ENCODE peak calls at places on chromosomes 3 and 15, in four cellular contexts. B is GM12878, K is HepG2, E is K562. N is an unnamed sample.

GRCh38 chr3:99962703-99963102 is 145.0 kb downstream of the CMSS1 start:
- DNase-seq in B (no peak), E (no peak), K (no peak), N (no peak)

GRCh38 chr15:89654847-89655805 is at the start of gene KIF7:
- DNase-seq in K (peak; percentile 32), B (no peak), E (peak; percentile 42), N (no peak)

GRCh38 chr3:4774531-4774930 is 204.7 kb upstream of the BHLHE40 start:
- DNase-seq in B (no peak), K (no peak), E (no peak), N (no peak)

GRCh38 chr15:57505949-57506391 is 85.7 kb upstream of the MYZAP start:
- DNase-seq in B (no peak), K (no peak), E (no peak), N (no peak)

GRCh38 chr3:23242106-23242505 is 39.0 kb downstream of the UBE2E2 start:
- DNase-seq in B (no peak), K (no peak), E (no peak), N (no peak)

GRCh38 chr3:190131329-190131728 is 10.6 kb upstream of the P3H2 start:
- DNase-seq in E (no peak), K (no peak), B (no peak), N (peak; percentile 24)

GRCh38 chr3:111768571-111769100 is 90.4 kb upstream of the PHLDB2 start:
- DNase-seq in B (no peak), E (no peak), K (peak; percentile 50), N (peak; percentile 79)

GRCh38 chr3:13106308-13106970 is 33.2 kb upstream of the IQSEC1 start:
- DNase-seq in B (no peak), K (peak; percentile 40), E (no peak), N (no peak)

GRCh38 chr3:124923833-124924232 is 10.7 kb downstream of the MUC13 start:
- DNase-seq in K (no peak), B (no peak), E (no peak), N (no peak)

GRCh38 chr3:63872135-63872924 is 8.7 kb downstream of the ATXN7 start:
- DNase-seq in K (no peak), E (no peak), B (no peak), N (peak; percentile 54)

GRCh38 chr3:108437439-108437838 is 73.0 kb downstream of the MYH15 start:
- DNase-seq in E (no peak), B (no peak), K (no peak), N (no peak)

GRCh38 chr3:167941234-167941995 is 154.3 kb downstream of the GOLIM4 start:
- DNase-seq in K (no peak), E (peak; percentile 88), B (no peak), N (no peak)

GRCh38 chr15:91849749-91850161 is 3.8 kb upstream of the SLCO3A1 start:
- DNase-seq in E (peak; percentile 18), K (peak; percentile 30), B (no peak), N (peak; percentile 35)
- TF ChIP-seq ZNF274 in E (no peak), K (no peak), B (no peak), N (no peak)

GRCh38 chr15:95108673-95109072 is 877.3 kb downstream of the MCTP2 start:
- DNase-seq in B (no peak), K (no peak), E (no peak), N (no peak)

GRCh38 chr15:95106781-95107180 is 875.4 kb downstream of the MCTP2 start:
- DNase-seq in B (no peak), E (no peak), K (no peak), N (no peak)

GRCh38 chr15:95105229-95105628 is 873.9 kb downstream of the MCTP2 start:
- DNase-seq in B (no peak), E (no peak), K (no peak), N (no peak)
- TF ChIP-seq ZBTB33 in B (no peak), E (no peak), K (no peak), N (no peak)

GRCh38 chr3:55165278-55165677 is 237.4 kb upstream of the LRTM1 start:
- DNase-seq in K (no peak), E (no peak), B (no peak), N (no peak)
- TF ChIP-seq ZNF274 in K (no peak), E (no peak), B (no peak), N (no peak)

DNA sequence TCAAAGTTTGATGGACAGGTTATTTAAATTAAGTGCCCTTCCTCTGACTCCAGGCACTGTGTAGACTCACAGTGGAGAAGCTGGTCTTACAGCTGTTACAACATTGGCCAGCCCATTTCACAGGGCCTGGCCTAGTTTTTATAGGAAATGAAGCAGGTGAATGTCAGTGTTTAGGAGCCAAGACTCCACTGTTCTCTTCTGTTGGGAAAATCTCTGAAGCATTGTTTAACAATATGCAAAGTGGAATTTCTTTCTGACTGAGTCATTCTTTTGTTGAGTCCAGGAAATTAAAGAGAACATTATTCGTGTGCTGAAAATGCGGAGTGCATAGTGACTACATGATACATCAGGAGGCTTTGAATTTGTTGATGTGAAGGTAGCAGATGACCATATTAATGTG is 64.7 kb downstream of the ARRDC4 start:
- DNase-seq in B (no peak), K (no peak), E (no peak), N (no peak)
- TF ChIP-seq ZBTB33 in B (no peak), K (no peak), E (no peak), N (no peak)

DNA sequence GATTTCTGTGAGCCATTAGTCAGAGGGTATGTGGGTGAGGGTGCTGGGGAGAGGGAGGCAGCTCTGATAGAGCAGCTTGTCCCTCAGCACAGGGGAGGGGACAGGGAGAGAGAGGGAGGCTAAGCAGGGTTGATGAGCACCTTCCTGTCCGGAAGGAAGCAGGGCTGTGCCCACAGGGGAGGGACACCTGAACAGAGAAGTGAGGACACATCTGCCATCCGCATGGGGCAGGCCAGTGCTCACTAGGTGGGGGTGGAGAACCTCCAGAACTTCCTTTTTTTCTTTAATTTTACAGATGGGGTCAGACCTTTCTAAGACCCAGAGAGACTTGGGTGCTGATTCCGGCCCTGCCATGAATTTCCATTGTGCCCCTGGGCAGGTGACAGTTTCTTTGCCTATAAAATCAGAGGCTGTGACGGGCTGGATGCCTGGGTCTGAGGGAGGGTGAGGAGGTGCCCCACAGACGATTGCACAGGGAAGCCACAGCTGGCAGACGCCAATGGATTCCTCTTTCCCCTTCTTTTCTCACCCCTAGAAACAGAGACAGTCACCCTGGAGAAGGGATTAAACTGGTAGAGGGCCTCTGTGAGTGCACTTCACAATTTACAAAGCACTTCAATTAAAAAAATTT is 4.1 kb upstream of the TGM5 start:
- DNase-seq in E (no peak), K (no peak), B (no peak), N (no peak)
- TF ChIP-seq ZNF274 in E (no peak), K (no peak), B (no peak), N (no peak)

GRCh38 chr3:197366301-197367044 is 68.1 kb upstream of the DLG1 start:
- DNase-seq in K (no peak), E (no peak), B (no peak), N (no peak)
- TF ChIP-seq ZBTB33 in K (no peak), E (no peak), B (no peak), N (no peak)

GRCh38 chr15:47294765-47295259 is 422.5 kb upstream of the SEMA6D start:
- DNase-seq in K (no peak), E (no peak), B (no peak), N (no peak)

GRCh38 chr15:47289667-47290066 is 427.6 kb upstream of the SEMA6D start:
- DNase-seq in B (no peak), K (no peak), E (no peak), N (no peak)

GRCh38 chr15:47292638-47293037 is 424.7 kb upstream of the SEMA6D start:
- DNase-seq in B (no peak), E (no peak), K (no peak), N (no peak)

GRCh38 chr15:47296911-47297310 is 420.4 kb upstream of the SEMA6D start:
- DNase-seq in E (no peak), K (no peak), B (no peak), N (no peak)

GRCh38 chr15:47293763-47294162 is 423.5 kb upstream of the SEMA6D start:
- DNase-seq in E (no peak), K (no peak), B (no peak), N (no peak)
- TF ChIP-seq ZNF274 in E (no peak), K (no peak), B (no peak), N (no peak)

GRCh38 chr3:69116162-69116561 is 6.2 kb downstream of the LMOD3 start:
- DNase-seq in K (no peak), B (no peak), E (no peak), N (no peak)

GRCh38 chr3:69116897-69117296 is 5.5 kb downstream of the LMOD3 start:
- DNase-seq in E (no peak), K (no peak), B (no peak), N (peak; percentile 36)

GRCh38 chr3:69118555-69118954 is 3.8 kb downstream of the LMOD3 start:
- DNase-seq in B (no peak), E (no peak), K (no peak), N (no peak)

GRCh38 chr3:69113536-69113935 is 8.9 kb downstream of the LMOD3 start:
- DNase-seq in B (no peak), E (no peak), K (no peak), N (no peak)

DNA sequence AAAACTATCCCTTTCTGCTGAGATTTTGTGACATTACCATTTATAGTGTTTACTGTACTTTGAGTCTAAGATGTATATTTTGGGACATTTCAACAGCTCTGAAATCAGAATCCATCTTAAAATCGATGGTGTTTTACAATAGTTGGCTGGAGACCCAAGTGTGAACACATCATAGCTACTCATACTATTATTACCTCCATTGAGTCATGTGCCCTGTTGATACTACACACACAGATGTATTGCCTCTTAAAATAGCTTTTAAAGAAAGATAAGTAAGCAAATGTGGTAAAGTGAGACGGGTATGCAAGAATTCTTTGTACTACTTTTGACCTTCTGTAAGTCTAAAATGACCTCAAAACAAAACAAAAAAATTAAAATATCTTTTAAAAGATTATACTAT is 6.7 kb downstream of the LMOD3 start:
- DNase-seq in K (no peak), E (no peak), B (no peak), N (no peak)
- TF ChIP-seq ZBTB33 in K (no peak), E (no peak), B (no peak), N (no peak)